ENCODE peak calls at places on chromosomes 5 and 9, in eight cellular contexts. X, Q, D, A, U, F, P and O are unnamed samples.

GRCh38 chr5:129125819-129126218 is 31.3 kb downstream of the ISOC1 start:
- DNase-seq in X (no peak), Q (peak; percentile 56), D (no peak), A (no peak), U (no peak), F (no peak), P (no peak), O (peak; percentile 10)

GRCh38 chr9:136645903-136646754 is 16.6 kb upstream of the EGFL7 start:
- DNase-seq in X (no peak), Q (no peak), D (no peak), A (no peak), U (peak; percentile 87), F (no peak), P (peak; percentile 89), O (peak; percentile 81)

GRCh38 chr9:134307674-134308638 is 18.3 kb upstream of the RXRA start:
- DNase-seq in X (no peak), Q (no peak), D (no peak), A (no peak), U (no peak), F (no peak), P (peak; percentile 19), O (no peak)

GRCh38 chr5:176405656-176406435 is 10.5 kb downstream of the CLTB start:
- DNase-seq in X (no peak), Q (no peak), D (no peak), A (no peak), U (no peak), F (no peak), P (peak; percentile 48), O (no peak)

GRCh38 chr5:16578474-16578883 is 38.3 kb downstream of the RETREG1 start:
- DNase-seq in X (no peak), Q (no peak), D (no peak), A (no peak), U (no peak), F (no peak), P (no peak), O (no peak)

GRCh38 chr5:168612996-168613395 is 33.8 kb upstream of the PANK3 start:
- DNase-seq in X (no peak), Q (no peak), D (no peak), A (no peak), U (no peak), F (peak; percentile 60), P (no peak), O (no peak)

GRCh38 chr9:18274693-18275092 is 199.3 kb upstream of the ADAMTSL1 start:
- DNase-seq in X (peak; percentile 67), Q (no peak), D (no peak), A (no peak), U (no peak), F (no peak), P (no peak), O (no peak)

GRCh38 chr5:58188287-58188651 is 271.6 kb downstream of the PLK2 start:
- DNase-seq in X (peak; percentile 97), Q (no peak), D (no peak), A (no peak), U (no peak), F (no peak), P (no peak), O (no peak)

GRCh38 chr5:147483961-147484707 is 25.7 kb downstream of the DPYSL3 start:
- DNase-seq in X (peak; percentile 94), Q (no peak), D (no peak), A (no peak), U (peak; percentile 88), F (no peak), P (peak; percentile 75), O (no peak)

GRCh38 chr9:77063645-77064285 is 44.3 kb downstream of the FOXB2 start:
- DNase-seq in X (peak; percentile 89), Q (no peak), D (no peak), A (no peak), U (no peak), F (no peak), P (no peak), O (no peak)

GRCh38 chr9:16611969-16612368 is 258.5 kb downstream of the BNC2 start:
- DNase-seq in X (peak; percentile 73), Q (no peak), D (no peak), A (no peak), U (no peak), F (no peak), P (no peak), O (no peak)

GRCh38 chr9:31916591-31917223 is 467.7 kb upstream of the ACO1 start:
- DNase-seq in X (no peak), Q (peak; percentile 13), D (no peak), A (no peak), U (no peak), F (peak; percentile 2), P (no peak), O (no peak)

GRCh38 chr5:116881921-116882531 is 307.4 kb upstream of the SEMA6A start:
- DNase-seq in X (no peak), Q (no peak), D (no peak), A (no peak), U (no peak), F (no peak), P (no peak), O (no peak)

GRCh38 chr9:121926417-121926816 is 166.7 kb downstream of the TTLL11 start:
- DNase-seq in X (no peak), Q (no peak), D (no peak), A (no peak), U (no peak), F (no peak), P (no peak), O (no peak)

GRCh38 chr9:98357921-98358535 is 102.6 kb upstream of the TBC1D2 start:
- DNase-seq in X (peak; percentile 63), Q (no peak), D (no peak), A (no peak), U (no peak), F (no peak), P (no peak), O (no peak)

GRCh38 chr9:80041821-80042220 is 470.1 kb downstream of the TLE4 start:
- DNase-seq in X (no peak), Q (no peak), D (no peak), A (no peak), U (no peak), F (no peak), P (no peak), O (no peak)

GRCh38 chr5:174186096-174186495 is 140.6 kb downstream of the NSG2 start:
- DNase-seq in X (no peak), Q (no peak), D (no peak), A (no peak), U (no peak), F (no peak), P (no peak), O (no peak)

GRCh38 chr5:42745426-42745825 is 11.2 kb upstream of the CCDC152 start:
- DNase-seq in X (peak; percentile 7), Q (no peak), D (no peak), A (no peak), U (no peak), F (no peak), P (no peak), O (peak; percentile 26)

GRCh38 chr5:144191461-144191860 is 20.8 kb downstream of the KCTD16 start:
- DNase-seq in X (no peak), Q (no peak), D (no peak), A (no peak), U (no peak), F (no peak), P (no peak), O (no peak)

GRCh38 chr9:125789196-125789595 is 42.0 kb downstream of the PBX3 start:
- DNase-seq in X (no peak), Q (peak; percentile 18), D (no peak), A (no peak), U (no peak), F (peak; percentile 3), P (no peak), O (no peak)

GRCh38 chr5:42756630-42757601 is at the start of gene CCDC152:
- DNase-seq in X (peak; percentile 36), Q (peak; percentile 56), D (no peak), A (peak; percentile 49), U (no peak), F (peak; percentile 71), P (no peak), O (no peak)

GRCh38 chr9:8660383-8660782 is 860.8 kb upstream of the DMAC1 start:
- DNase-seq in X (peak; percentile 22), Q (no peak), D (no peak), A (no peak), U (no peak), F (no peak), P (no peak), O (peak; percentile 70)

GRCh38 chr9:137456061-137456863 is 2.9 kb downstream of the NSMF start:
- DNase-seq in X (peak; percentile 70), Q (no peak), D (no peak), A (no peak), U (no peak), F (no peak), P (peak; percentile 64), O (no peak)

GRCh38 chr5:149063901-149064478 is 1.1 kb upstream of the SH3TC2 start:
- DNase-seq in X (no peak), Q (no peak), D (no peak), A (no peak), U (no peak), F (no peak), P (no peak), O (no peak)

GRCh38 chr9:74120061-74120460 is 377.1 kb upstream of the RORB start:
- DNase-seq in X (peak; percentile 34), Q (no peak), D (no peak), A (no peak), U (no peak), F (no peak), P (no peak), O (no peak)

GRCh38 chr5:130386155-130386554 is 481.9 kb downstream of the CHSY3 start:
- DNase-seq in X (no peak), Q (no peak), D (no peak), A (no peak), U (no peak), F (no peak), P (no peak), O (no peak)

GRCh38 chr5:62582198-62582597 is 3.6 kb downstream of the LRRC70 start:
- DNase-seq in X (peak; percentile 17), Q (no peak), D (no peak), A (no peak), U (no peak), F (no peak), P (no peak), O (no peak)

GRCh38 chr5:126525630-126526245 is 69.3 kb downstream of the ALDH7A1 start:
- DNase-seq in X (peak; percentile 35), Q (no peak), D (no peak), A (no peak), U (peak; percentile 44), F (no peak), P (no peak), O (no peak)

GRCh38 chr5:124697912-124698690 is 48.3 kb downstream of the ZNF608 start:
- DNase-seq in X (no peak), Q (no peak), D (no peak), A (no peak), U (no peak), F (no peak), P (no peak), O (no peak)

GRCh38 chr9:121662896-121663580 is 11.6 kb downstream of the DAB2IP start:
- DNase-seq in X (no peak), Q (no peak), D (no peak), A (no peak), U (no peak), F (no peak), P (peak; percentile 53), O (no peak)

GRCh38 chr9:113712053-113712452 is 164.1 kb upstream of the ZNF618 start:
- DNase-seq in X (peak; percentile 75), Q (no peak), D (no peak), A (no peak), U (no peak), F (no peak), P (no peak), O (no peak)

GRCh38 chr5:31741496-31741895 is 102.6 kb downstream of the PDZD2 start:
- DNase-seq in X (no peak), Q (no peak), D (no peak), A (no peak), U (no peak), F (no peak), P (no peak), O (no peak)

GRCh38 chr5:19855453-19855852 is 132.5 kb downstream of the CDH18 start:
- DNase-seq in X (no peak), Q (no peak), D (no peak), A (no peak), U (no peak), F (no peak), P (no peak), O (no peak)

GRCh38 chr5:148147415-148147814 is 20.9 kb upstream of the SPINK14 start:
- DNase-seq in X (no peak), Q (no peak), D (no peak), A (no peak), U (no peak), F (no peak), P (no peak), O (no peak)